ENCODE peak calls at places on chromosome 11, in four cellular contexts. O, R, W and T are unnamed samples.

GRCh38 chr11:690738-691633 is 4.0 kb downstream of the DEAF1 start:
- DNase-seq in O (no peak), R (no peak), W (no peak), T (no peak)

GRCh38 chr11:417652-418342 is 3.0 kb upstream of the SIGIRR start:
- DNase-seq in O (no peak), R (no peak), W (no peak), T (no peak)

GRCh38 chr11:23404225-23405160 is 544.2 kb upstream of the CCDC179 start:
- DNase-seq in O (no peak), R (no peak), W (no peak), T (no peak)

GRCh38 chr11:57213282-57214086 is 23.6 kb downstream of the APLNR start:
- DNase-seq in O (no peak), R (peak), W (no peak), T (peak)

GRCh38 chr11:128581908-128582307 is 5.5 kb downstream of the ETS1 start:
- DNase-seq in O (no peak), R (no peak), W (no peak), T (no peak)

GRCh38 chr11:131977854-131978253 is 607.4 kb downstream of the NTM start:
- DNase-seq in O (peak), R (no peak), W (no peak), T (no peak)

GRCh38 chr11:69449320-69450063 is 32.0 kb upstream of the LINC01488 start:
- DNase-seq in O (peak), R (no peak), W (peak), T (no peak)

GRCh38 chr11:63999349-64000025 is 13.2 kb downstream of the OTUB1 start:
- DNase-seq in O (no peak), R (peak), W (no peak), T (no peak)

GRCh38 chr11:7537260-7537659 is 23.5 kb downstream of the PPFIBP2 start:
- DNase-seq in O (no peak), R (no peak), W (no peak), T (no peak)

GRCh38 chr11:425301-425700 is 10.5 kb upstream of the SIGIRR start:
- DNase-seq in O (no peak), R (no peak), W (no peak), T (no peak)